ENCODE peak calls at places on chromosomes 16 and 17, in eight cellular contexts. One of them, this sample, is unnamed.

GRCh38 chr16:67391424-67392300 is 1.6 kb downstream of the TPPP3 start:
- DNase-seq in breast epithelium: no peak
- DNase-seq in nephron progenitor cell: no peak
- DNase-seq in omental fat pad: no peak
- DNase-seq in lower lobe of right lung: peak
- DNase-seq in AG04449: no peak
- DNase-seq in fibroblast of pulmonary artery: no peak
- DNase-seq in neural progenitor cell: no peak
- DNase-seq in this sample: no peak

GRCh38 chr17:4087911-4088693 is 54.7 kb downstream of the ZZEF1 start:
- DNase-seq in breast epithelium: no peak
- DNase-seq in nephron progenitor cell: no peak
- DNase-seq in omental fat pad: no peak
- DNase-seq in lower lobe of right lung: no peak
- DNase-seq in AG04449: no peak
- DNase-seq in fibroblast of pulmonary artery: peak
- DNase-seq in neural progenitor cell: no peak
- DNase-seq in this sample: no peak

GRCh38 chr16:55489119-55489955 is 10.3 kb downstream of the MMP2 start:
- DNase-seq in breast epithelium: no peak
- DNase-seq in nephron progenitor cell: no peak
- DNase-seq in omental fat pad: no peak
- DNase-seq in lower lobe of right lung: no peak
- DNase-seq in AG04449: no peak
- DNase-seq in fibroblast of pulmonary artery: no peak
- DNase-seq in neural progenitor cell: no peak
- DNase-seq in this sample: no peak

GRCh38 chr16:72371307-72372081 is 199.5 kb upstream of the PMFBP1 start:
- DNase-seq in breast epithelium: no peak
- DNase-seq in nephron progenitor cell: peak
- DNase-seq in omental fat pad: no peak
- DNase-seq in lower lobe of right lung: no peak
- DNase-seq in AG04449: no peak
- DNase-seq in fibroblast of pulmonary artery: peak
- DNase-seq in neural progenitor cell: peak
- DNase-seq in this sample: peak

GRCh38 chr16:15790458-15790857 is 66.4 kb downstream of the MYH11 start:
- DNase-seq in breast epithelium: no peak
- DNase-seq in nephron progenitor cell: no peak
- DNase-seq in omental fat pad: no peak
- DNase-seq in lower lobe of right lung: no peak
- DNase-seq in AG04449: no peak
- DNase-seq in fibroblast of pulmonary artery: no peak
- DNase-seq in neural progenitor cell: no peak
- DNase-seq in this sample: no peak

GRCh38 chr17:1108810-1109605 is 70.8 kb downstream of the ABR start:
- DNase-seq in breast epithelium: no peak
- DNase-seq in nephron progenitor cell: peak
- DNase-seq in omental fat pad: no peak
- DNase-seq in lower lobe of right lung: peak
- DNase-seq in AG04449: no peak
- DNase-seq in fibroblast of pulmonary artery: peak
- DNase-seq in neural progenitor cell: peak
- DNase-seq in this sample: no peak

GRCh38 chr17:40350410-40351184 is 13.9 kb downstream of the GJD3 start:
- DNase-seq in breast epithelium: no peak
- DNase-seq in nephron progenitor cell: peak
- DNase-seq in omental fat pad: no peak
- DNase-seq in lower lobe of right lung: no peak
- DNase-seq in AG04449: no peak
- DNase-seq in fibroblast of pulmonary artery: peak
- DNase-seq in neural progenitor cell: peak
- DNase-seq in this sample: peak

GRCh38 chr16:50496990-50497389 is 51.2 kb upstream of the NKD1 start:
- DNase-seq in breast epithelium: no peak
- DNase-seq in nephron progenitor cell: no peak
- DNase-seq in omental fat pad: no peak
- DNase-seq in lower lobe of right lung: no peak
- DNase-seq in AG04449: no peak
- DNase-seq in fibroblast of pulmonary artery: no peak
- DNase-seq in neural progenitor cell: no peak
- DNase-seq in this sample: no peak

GRCh38 chr17:32795339-32795979 is 81.5 kb downstream of the MYO1D start:
- DNase-seq in breast epithelium: no peak
- DNase-seq in nephron progenitor cell: no peak
- DNase-seq in omental fat pad: no peak
- DNase-seq in lower lobe of right lung: no peak
- DNase-seq in AG04449: no peak
- DNase-seq in fibroblast of pulmonary artery: no peak
- DNase-seq in neural progenitor cell: no peak
- DNase-seq in this sample: no peak

GRCh38 chr17:63946440-63947363 is 14.6 kb upstream of the CD79B start:
- DNase-seq in breast epithelium: no peak
- DNase-seq in nephron progenitor cell: peak
- DNase-seq in omental fat pad: no peak
- DNase-seq in lower lobe of right lung: peak
- DNase-seq in AG04449: no peak
- DNase-seq in fibroblast of pulmonary artery: peak
- DNase-seq in neural progenitor cell: peak
- DNase-seq in this sample: peak

DNA sequence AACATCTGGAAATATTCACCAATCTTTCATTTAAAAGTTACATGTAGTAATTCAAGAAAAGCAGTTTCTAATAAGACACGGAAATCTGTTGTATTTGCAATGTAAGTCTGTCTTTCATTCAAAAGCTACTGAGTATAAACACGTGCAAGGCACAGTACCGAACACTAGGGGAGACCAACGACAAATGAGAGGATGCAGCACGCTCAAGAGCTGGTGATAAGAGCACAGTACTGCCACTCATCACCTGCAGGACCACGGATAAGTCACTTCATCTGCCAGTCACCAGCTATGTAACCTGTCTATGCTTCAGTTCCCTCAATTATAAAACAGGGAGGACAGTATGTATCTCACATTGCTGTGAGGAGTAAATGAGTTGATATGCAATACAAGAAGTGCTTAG is 67.1 kb downstream of the CLEC18A start:
- DNase-seq in breast epithelium: no peak
- DNase-seq in nephron progenitor cell: no peak
- DNase-seq in omental fat pad: no peak
- DNase-seq in lower lobe of right lung: no peak
- DNase-seq in AG04449: no peak
- DNase-seq in fibroblast of pulmonary artery: peak
- DNase-seq in neural progenitor cell: peak
- DNase-seq in this sample: no peak
- TF ChIP-seq CTCF in breast epithelium: no peak
- TF ChIP-seq CTCF in nephron progenitor cell: peak
- TF ChIP-seq CTCF in omental fat pad: no peak
- TF ChIP-seq CTCF in lower lobe of right lung: no peak
- TF ChIP-seq CTCF in AG04449: no peak
- TF ChIP-seq CTCF in fibroblast of pulmonary artery: no peak
- TF ChIP-seq CTCF in neural progenitor cell: peak
- TF ChIP-seq CTCF in this sample: peak

GRCh38 chr16:80377621-80378020 is 163.2 kb upstream of the DYNLRB2 start:
- DNase-seq in breast epithelium: no peak
- DNase-seq in nephron progenitor cell: no peak
- DNase-seq in omental fat pad: no peak
- DNase-seq in lower lobe of right lung: no peak
- DNase-seq in AG04449: no peak
- DNase-seq in fibroblast of pulmonary artery: no peak
- DNase-seq in neural progenitor cell: no peak
- DNase-seq in this sample: no peak

GRCh38 chr16:80376941-80377340 is 163.9 kb upstream of the DYNLRB2 start:
- DNase-seq in breast epithelium: no peak
- DNase-seq in nephron progenitor cell: no peak
- DNase-seq in omental fat pad: no peak
- DNase-seq in lower lobe of right lung: no peak
- DNase-seq in AG04449: no peak
- DNase-seq in fibroblast of pulmonary artery: no peak
- DNase-seq in neural progenitor cell: no peak
- DNase-seq in this sample: no peak

GRCh38 chr16:80375973-80376372 is 164.8 kb upstream of the DYNLRB2 start:
- DNase-seq in breast epithelium: no peak
- DNase-seq in nephron progenitor cell: no peak
- DNase-seq in omental fat pad: no peak
- DNase-seq in lower lobe of right lung: no peak
- DNase-seq in AG04449: no peak
- DNase-seq in fibroblast of pulmonary artery: no peak
- DNase-seq in neural progenitor cell: no peak
- DNase-seq in this sample: no peak

GRCh38 chr16:80372341-80372740 is 168.5 kb upstream of the DYNLRB2 start:
- DNase-seq in breast epithelium: no peak
- DNase-seq in nephron progenitor cell: no peak
- DNase-seq in omental fat pad: no peak
- DNase-seq in lower lobe of right lung: no peak
- DNase-seq in AG04449: no peak
- DNase-seq in fibroblast of pulmonary artery: no peak
- DNase-seq in neural progenitor cell: peak
- DNase-seq in this sample: no peak

GRCh38 chr16:80375513-80375912 is 165.3 kb upstream of the DYNLRB2 start:
- DNase-seq in breast epithelium: no peak
- DNase-seq in nephron progenitor cell: no peak
- DNase-seq in omental fat pad: no peak
- DNase-seq in lower lobe of right lung: no peak
- DNase-seq in AG04449: no peak
- DNase-seq in fibroblast of pulmonary artery: no peak
- DNase-seq in neural progenitor cell: no peak
- DNase-seq in this sample: no peak
- TF ChIP-seq CTCF in breast epithelium: no peak
- TF ChIP-seq CTCF in nephron progenitor cell: no peak
- TF ChIP-seq CTCF in omental fat pad: no peak
- TF ChIP-seq CTCF in lower lobe of right lung: no peak
- TF ChIP-seq CTCF in AG04449: no peak
- TF ChIP-seq CTCF in fibroblast of pulmonary artery: no peak
- TF ChIP-seq CTCF in neural progenitor cell: no peak
- TF ChIP-seq CTCF in this sample: no peak

GRCh38 chr17:19753661-19754463 is 5.8 kb upstream of the ALDH3A1 start:
- DNase-seq in breast epithelium: peak
- DNase-seq in nephron progenitor cell: no peak
- DNase-seq in omental fat pad: no peak
- DNase-seq in lower lobe of right lung: peak
- DNase-seq in AG04449: no peak
- DNase-seq in fibroblast of pulmonary artery: no peak
- DNase-seq in neural progenitor cell: peak
- DNase-seq in this sample: no peak
- TF ChIP-seq CTCF in breast epithelium: peak
- TF ChIP-seq CTCF in nephron progenitor cell: peak
- TF ChIP-seq CTCF in omental fat pad: no peak
- TF ChIP-seq CTCF in lower lobe of right lung: peak
- TF ChIP-seq CTCF in AG04449: no peak
- TF ChIP-seq CTCF in fibroblast of pulmonary artery: peak
- TF ChIP-seq CTCF in neural progenitor cell: peak
- TF ChIP-seq CTCF in this sample: peak

GRCh38 chr17:39073916-39074315 is 77.5 kb downstream of the PLXDC1 start:
- DNase-seq in breast epithelium: no peak
- DNase-seq in nephron progenitor cell: no peak
- DNase-seq in omental fat pad: no peak
- DNase-seq in lower lobe of right lung: no peak
- DNase-seq in AG04449: no peak
- DNase-seq in fibroblast of pulmonary artery: no peak
- DNase-seq in neural progenitor cell: no peak
- DNase-seq in this sample: no peak

GRCh38 chr17:39080416-39081179 is 70.8 kb downstream of the PLXDC1 start:
- DNase-seq in breast epithelium: no peak
- DNase-seq in nephron progenitor cell: no peak
- DNase-seq in omental fat pad: no peak
- DNase-seq in lower lobe of right lung: no peak
- DNase-seq in AG04449: no peak
- DNase-seq in fibroblast of pulmonary artery: peak
- DNase-seq in neural progenitor cell: peak
- DNase-seq in this sample: no peak

GRCh38 chr17:39077252-39077651 is 74.2 kb downstream of the PLXDC1 start:
- DNase-seq in breast epithelium: no peak
- DNase-seq in nephron progenitor cell: no peak
- DNase-seq in omental fat pad: no peak
- DNase-seq in lower lobe of right lung: no peak
- DNase-seq in AG04449: no peak
- DNase-seq in fibroblast of pulmonary artery: no peak
- DNase-seq in neural progenitor cell: no peak
- DNase-seq in this sample: no peak

GRCh38 chr17:39079836-39080235 is 71.6 kb downstream of the PLXDC1 start:
- DNase-seq in breast epithelium: no peak
- DNase-seq in nephron progenitor cell: no peak
- DNase-seq in omental fat pad: no peak
- DNase-seq in lower lobe of right lung: no peak
- DNase-seq in AG04449: no peak
- DNase-seq in fibroblast of pulmonary artery: no peak
- DNase-seq in neural progenitor cell: no peak
- DNase-seq in this sample: no peak

GRCh38 chr17:39077874-39078273 is 73.6 kb downstream of the PLXDC1 start:
- DNase-seq in breast epithelium: no peak
- DNase-seq in nephron progenitor cell: no peak
- DNase-seq in omental fat pad: no peak
- DNase-seq in lower lobe of right lung: no peak
- DNase-seq in AG04449: no peak
- DNase-seq in fibroblast of pulmonary artery: no peak
- DNase-seq in neural progenitor cell: no peak
- DNase-seq in this sample: no peak
- TF ChIP-seq CTCF in breast epithelium: no peak
- TF ChIP-seq CTCF in nephron progenitor cell: no peak
- TF ChIP-seq CTCF in omental fat pad: no peak
- TF ChIP-seq CTCF in lower lobe of right lung: no peak
- TF ChIP-seq CTCF in AG04449: peak
- TF ChIP-seq CTCF in fibroblast of pulmonary artery: peak
- TF ChIP-seq CTCF in neural progenitor cell: peak
- TF ChIP-seq CTCF in this sample: no peak